ENCODE peak calls at places on chromosome 17, in nine cellular contexts. S is SK-N-MC; J is CD8-positive, alpha-beta T cell; U is heart right ventricle; G is astrocyte of the cerebellum; E is HAP-1; X is breast epithelium; D is cardiac muscle cell; P is adipocyte. Q is an unnamed sample.

GRCh38 chr17:17088511-17089205 is 46.4 kb downstream of the MPRIP start:
- DNase-seq in U (no peak), G (no peak), D (no peak), P (no peak), X (no peak), E (no peak), S (no peak), J (no peak), Q (no peak)

GRCh38 chr17:4789701-4789950 is 862 bp downstream of the GLTPD2 start:
- DNase-seq in E (no peak), J (no peak), G (no peak), U (no peak), D (no peak), X (no peak), S (no peak), P (no peak), Q (no peak)

GRCh38 chr17:151886-152859 is 14.8 kb downstream of the SCGB1C2 start:
- DNase-seq in X (no peak), U (no peak), D (no peak), S (no peak), G (no peak), E (no peak), P (peak; percentile 18), J (no peak), Q (no peak)

GRCh38 chr17:37642706-37643105 is 540 bp downstream of the DDX52 start:
- DNase-seq in D (peak; percentile 11), G (no peak), P (peak; percentile 73), J (no peak), E (no peak), U (no peak), X (no peak), S (no peak), Q (no peak)

GRCh38 chr17:9308069-9308468 is 267.6 kb downstream of the STX8 start:
- DNase-seq in J (no peak), S (no peak), D (no peak), G (no peak), X (no peak), P (no peak), U (no peak), E (no peak), Q (no peak)

GRCh38 chr17:79478051-79478461 is 132.8 kb downstream of the RBFOX3 start:
- DNase-seq in G (no peak), X (no peak), S (no peak), P (no peak), U (no peak), D (no peak), J (no peak), E (no peak), Q (no peak)

GRCh38 chr17:80109713-80110446 is 8.5 kb downstream of the GAA start:
- DNase-seq in E (no peak), D (no peak), X (peak; percentile 82), J (no peak), U (no peak), S (no peak), G (no peak), P (no peak), Q (no peak)

GRCh38 chr17:29640413-29640812 is 17.7 kb upstream of the CORO6 start:
- DNase-seq in P (peak; percentile 72), J (no peak), X (no peak), G (no peak), D (no peak), E (no peak), S (no peak), U (no peak), Q (no peak)

GRCh38 chr17:67150826-67151225 is 94.2 kb downstream of the HELZ start:
- DNase-seq in X (no peak), D (no peak), S (no peak), G (no peak), J (no peak), U (no peak), E (no peak), P (no peak), Q (no peak)

GRCh38 chr17:43584666-43585102 is 38.5 kb upstream of the ETV4 start:
- DNase-seq in E (no peak), X (no peak), J (no peak), P (peak; percentile 41), D (no peak), U (no peak), S (no peak), G (no peak), Q (no peak)

GRCh38 chr17:69560987-69561441 is 146.5 kb downstream of the MAP2K6 start:
- DNase-seq in P (peak; percentile 9), S (no peak), J (no peak), D (peak; percentile 77), X (no peak), E (no peak), G (no peak), U (no peak), Q (no peak)

GRCh38 chr17:73552300-73553088 is 91.8 kb downstream of the SDK2 start:
- DNase-seq in U (no peak), G (no peak), P (no peak), X (no peak), D (no peak), S (no peak), J (no peak), E (no peak), Q (no peak)

GRCh38 chr17:73553311-73553710 is 90.9 kb downstream of the SDK2 start:
- DNase-seq in D (no peak), P (no peak), U (no peak), S (no peak), E (no peak), G (no peak), J (no peak), X (no peak), Q (no peak)

GRCh38 chr17:73551756-73552155 is 92.5 kb downstream of the SDK2 start:
- DNase-seq in J (no peak), U (no peak), G (no peak), X (no peak), P (no peak), E (no peak), D (no peak), S (no peak), Q (no peak)

GRCh38 chr17:73554498-73554897 is 89.7 kb downstream of the SDK2 start:
- DNase-seq in E (no peak), G (no peak), P (no peak), X (no peak), J (no peak), U (no peak), D (no peak), S (no peak), Q (no peak)

GRCh38 chr17:73555199-73555810 is 88.9 kb downstream of the SDK2 start:
- DNase-seq in P (no peak), U (no peak), G (no peak), E (no peak), S (no peak), D (no peak), J (no peak), X (no peak), Q (no peak)
- H3K4me3 ChIP-seq in P (no peak overlapping the region), U (no peak overlapping the region), G (no peak overlapping the region), E (no peak overlapping the region), S (no peak overlapping the region), D (no peak overlapping the region), J (no peak overlapping the region), X (no peak overlapping the region), Q (no peak overlapping the region)

GRCh38 chr17:3603870-3604259 is 5.3 kb downstream of the TRPV1 start:
- DNase-seq in X (no peak), E (no peak), G (no peak), P (no peak), S (no peak), J (no peak), U (no peak), D (no peak), Q (no peak)

GRCh38 chr17:3598078-3598477 is 11.1 kb downstream of the TRPV1 start:
- DNase-seq in X (no peak), S (no peak), U (no peak), E (no peak), D (no peak), G (no peak), P (no peak), J (no peak), Q (no peak)

GRCh38 chr17:3602499-3602898 is 6.7 kb downstream of the TRPV1 start:
- DNase-seq in P (peak; percentile 14), D (peak; percentile 59), U (no peak), G (no peak), X (no peak), S (no peak), E (peak; percentile 45), J (no peak), Q (no peak)

GRCh38 chr17:3600529-3601205 is 8.5 kb downstream of the TRPV1 start:
- DNase-seq in U (no peak), X (no peak), E (no peak), J (no peak), P (no peak), G (no peak), S (no peak), D (no peak), Q (no peak)

DNA sequence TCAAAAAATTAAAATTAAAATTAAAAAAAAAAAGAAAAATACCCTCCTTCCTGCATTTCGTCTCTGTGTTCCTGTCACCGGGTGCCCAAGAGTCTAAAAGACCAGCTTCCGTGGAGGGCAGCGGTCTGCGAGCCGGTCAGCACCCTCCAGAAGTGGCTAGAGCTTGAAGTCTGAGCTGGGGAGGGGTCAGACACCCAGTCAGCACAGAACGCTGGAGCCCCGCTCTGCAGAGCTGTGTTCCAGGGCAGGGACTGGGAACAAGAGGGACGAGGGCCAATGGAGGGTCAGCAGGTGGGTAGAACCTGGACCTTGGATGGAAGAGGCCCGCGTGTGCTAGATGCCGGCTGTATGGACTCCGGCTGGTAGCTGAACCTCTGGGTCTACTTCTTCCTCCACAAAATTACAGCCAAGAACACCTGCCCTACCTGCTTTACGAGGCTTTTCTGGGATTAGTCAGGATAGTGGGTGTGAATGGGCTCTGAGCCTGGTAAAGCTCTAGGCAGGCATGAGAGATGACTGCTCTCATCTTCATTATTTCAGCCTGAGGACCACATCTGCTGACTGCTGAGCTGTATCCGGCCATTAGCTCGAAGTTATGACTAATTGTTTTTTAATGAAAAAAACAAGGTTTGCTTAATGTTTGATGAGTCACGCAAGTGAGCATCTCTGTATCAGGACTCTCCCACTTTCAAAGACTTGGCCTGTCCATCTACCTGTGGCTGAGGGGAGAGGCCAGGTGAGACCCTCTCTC is 5.9 kb downstream of the TRPV1 start:
- DNase-seq in E (no peak), X (no peak), D (no peak), S (no peak), G (no peak), J (no peak), P (no peak), U (no peak), Q (peak; percentile 32)
- H3K4me3 ChIP-seq in E (no peak overlapping the region), X (no peak overlapping the region), D (no peak overlapping the region), S (no peak overlapping the region), G (no peak overlapping the region), J (no peak overlapping the region), P (no peak overlapping the region), U (no peak overlapping the region), Q (no peak overlapping the region)

GRCh38 chr17:55274371-55275255 is 9.9 kb downstream of the HLF start:
- DNase-seq in S (no peak), E (no peak), P (no peak), X (no peak), D (no peak), U (no peak), G (no peak), J (no peak), Q (no peak)
- H3K4me3 ChIP-seq in S (no peak overlapping the region), E (no peak overlapping the region), P (peak overlapping the region; percentile 10), X (no peak overlapping the region), D (no peak overlapping the region), U (no peak overlapping the region), G (no peak overlapping the region), J (no peak overlapping the region), Q (no peak overlapping the region)

DNA sequence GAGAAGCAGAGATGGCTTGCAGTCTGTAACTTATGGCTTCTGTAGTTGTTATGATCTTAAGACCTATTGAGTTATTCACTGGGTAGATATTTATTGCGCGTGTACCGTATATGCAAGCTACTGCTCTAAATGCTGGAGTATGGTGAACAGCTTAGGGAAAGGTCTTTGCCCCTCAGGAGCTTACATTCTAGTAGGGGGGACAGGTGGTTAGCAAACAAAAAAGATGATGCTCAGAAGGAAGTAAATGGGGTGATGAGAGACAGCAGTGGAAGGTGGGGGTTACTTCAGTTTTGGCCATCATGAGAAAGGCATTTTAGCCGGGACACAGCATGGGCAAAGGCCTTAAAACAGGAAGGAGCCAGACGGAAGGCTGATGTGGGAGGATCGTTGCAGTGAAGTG is 2.0 kb downstream of the ARMC7 start:
- DNase-seq in U (no peak), D (no peak), G (no peak), P (no peak), E (no peak), J (no peak), X (no peak), S (no peak), Q (no peak)
- H3K4me3 ChIP-seq in U (no peak overlapping the region), D (no peak overlapping the region), G (no peak overlapping the region), P (no peak overlapping the region), E (no peak overlapping the region), J (no peak overlapping the region), X (no peak overlapping the region), S (no peak overlapping the region), Q (no peak overlapping the region)

Q was measured in kidney epithelial cell.